ENCODE peak calls at places on chromosomes 13 and 19, in seven cellular contexts. One of them, this sample, is unnamed.

GRCh38 chr19:10760268-10760944 is 42.5 kb downstream of the DNM2 start:
- DNase-seq in GM23338: no peak
- DNase-seq in prostate gland: no peak
- DNase-seq in GM12878: no peak
- DNase-seq in K562: no peak
- DNase-seq in stomach: no peak
- DNase-seq in endothelial cell of umbilical vein: no peak
- DNase-seq in this sample: no peak

GRCh38 chr13:61142506-61142905 is 273.1 kb downstream of the PCDH20 start:
- DNase-seq in prostate gland: no peak
- DNase-seq in endothelial cell of umbilical vein: no peak
- DNase-seq in GM12878: no peak
- DNase-seq in stomach: no peak
- DNase-seq in GM23338: no peak
- DNase-seq in K562: no peak
- DNase-seq in this sample: no peak

GRCh38 chr19:40157059-40157458 is 34.2 kb upstream of the MAP3K10 start:
- DNase-seq in GM23338: no peak
- DNase-seq in stomach: no peak
- DNase-seq in endothelial cell of umbilical vein: no peak
- DNase-seq in K562: no peak
- DNase-seq in GM12878: no peak
- DNase-seq in prostate gland: no peak
- DNase-seq in this sample: no peak

GRCh38 chr19:43534305-43534612 is 1.3 kb downstream of the ZNF575 start:
- DNase-seq in prostate gland: no peak
- DNase-seq in endothelial cell of umbilical vein: no peak
- DNase-seq in GM12878: no peak
- DNase-seq in K562: no peak
- DNase-seq in GM23338: no peak
- DNase-seq in stomach: no peak
- DNase-seq in this sample: no peak

GRCh38 chr19:6730153-6730804 is 7.1 kb downstream of the GPR108 start:
- DNase-seq in GM12878: no peak
- DNase-seq in K562: peak
- DNase-seq in endothelial cell of umbilical vein: no peak
- DNase-seq in prostate gland: peak
- DNase-seq in GM23338: peak
- DNase-seq in stomach: peak
- DNase-seq in this sample: no peak

GRCh38 chr13:48561461-48562224 is 28.8 kb upstream of the RCBTB2 start:
- DNase-seq in K562: no peak
- DNase-seq in stomach: no peak
- DNase-seq in GM12878: no peak
- DNase-seq in endothelial cell of umbilical vein: no peak
- DNase-seq in prostate gland: no peak
- DNase-seq in GM23338: no peak
- DNase-seq in this sample: no peak

GRCh38 chr13:20389696-20390525 is 135.7 kb downstream of the CRYL1 start:
- DNase-seq in prostate gland: no peak
- DNase-seq in endothelial cell of umbilical vein: no peak
- DNase-seq in stomach: no peak
- DNase-seq in K562: no peak
- DNase-seq in GM12878: no peak
- DNase-seq in GM23338: no peak
- DNase-seq in this sample: no peak

GRCh38 chr19:17543991-17544390 is 11.5 kb upstream of the COLGALT1 start:
- DNase-seq in stomach: no peak
- DNase-seq in GM23338: no peak
- DNase-seq in GM12878: no peak
- DNase-seq in prostate gland: no peak
- DNase-seq in endothelial cell of umbilical vein: no peak
- DNase-seq in K562: no peak
- DNase-seq in this sample: no peak

GRCh38 chr19:7801020-7801570 is 28.9 kb upstream of the EVI5L start:
- DNase-seq in stomach: no peak
- DNase-seq in GM12878: no peak
- DNase-seq in endothelial cell of umbilical vein: no peak
- DNase-seq in GM23338: no peak
- DNase-seq in prostate gland: no peak
- DNase-seq in K562: peak
- DNase-seq in this sample: no peak

GRCh38 chr19:35331551-35332214 is 2.7 kb downstream of the CD22 start:
- DNase-seq in GM23338: no peak
- DNase-seq in GM12878: no peak
- DNase-seq in K562: peak
- DNase-seq in endothelial cell of umbilical vein: no peak
- DNase-seq in stomach: no peak
- DNase-seq in prostate gland: no peak
- DNase-seq in this sample: no peak

GRCh38 chr13:100124265-100124664 is 35.4 kb downstream of the PCCA start:
- DNase-seq in prostate gland: no peak
- DNase-seq in endothelial cell of umbilical vein: no peak
- DNase-seq in K562: no peak
- DNase-seq in stomach: no peak
- DNase-seq in GM23338: no peak
- DNase-seq in GM12878: no peak
- DNase-seq in this sample: no peak

GRCh38 chr13:113785051-113786010 is 26.3 kb downstream of the TMEM255B start:
- DNase-seq in GM12878: no peak
- DNase-seq in stomach: no peak
- DNase-seq in K562: no peak
- DNase-seq in endothelial cell of umbilical vein: peak
- DNase-seq in GM23338: no peak
- DNase-seq in prostate gland: no peak
- DNase-seq in this sample: no peak

GRCh38 chr13:30759748-30760147 is 24.4 kb downstream of the ALOX5AP start:
- DNase-seq in prostate gland: no peak
- DNase-seq in K562: no peak
- DNase-seq in stomach: no peak
- DNase-seq in endothelial cell of umbilical vein: no peak
- DNase-seq in GM23338: no peak
- DNase-seq in GM12878: no peak
- DNase-seq in this sample: no peak

GRCh38 chr13:22703601-22704209 is 477.1 kb upstream of the SGCG start:
- DNase-seq in K562: no peak
- DNase-seq in prostate gland: no peak
- DNase-seq in GM12878: no peak
- DNase-seq in stomach: no peak
- DNase-seq in GM23338: no peak
- DNase-seq in endothelial cell of umbilical vein: no peak
- DNase-seq in this sample: no peak

GRCh38 chr13:76965759-76966421 is 17.6 kb downstream of the ACOD1 start:
- DNase-seq in K562: no peak
- DNase-seq in GM23338: no peak
- DNase-seq in prostate gland: no peak
- DNase-seq in endothelial cell of umbilical vein: peak
- DNase-seq in stomach: peak
- DNase-seq in GM12878: no peak
- DNase-seq in this sample: no peak

GRCh38 chr19:48271531-48272151 is 1.8 kb downstream of the ZNF114 start:
- DNase-seq in endothelial cell of umbilical vein: peak
- DNase-seq in K562: no peak
- DNase-seq in GM23338: peak
- DNase-seq in prostate gland: no peak
- DNase-seq in GM12878: no peak
- DNase-seq in stomach: no peak
- DNase-seq in this sample: no peak

GRCh38 chr19:30693179-30693578 is 321.0 kb downstream of the ZNF536 start:
- DNase-seq in K562: no peak
- DNase-seq in GM23338: no peak
- DNase-seq in GM12878: no peak
- DNase-seq in stomach: no peak
- DNase-seq in prostate gland: no peak
- DNase-seq in endothelial cell of umbilical vein: no peak
- DNase-seq in this sample: no peak

GRCh38 chr19:8149261-8150094 is at the start of gene FBN3:
- DNase-seq in prostate gland: no peak
- DNase-seq in endothelial cell of umbilical vein: no peak
- DNase-seq in stomach: no peak
- DNase-seq in GM23338: peak
- DNase-seq in K562: peak
- DNase-seq in GM12878: no peak
- DNase-seq in this sample: no peak

DNA sequence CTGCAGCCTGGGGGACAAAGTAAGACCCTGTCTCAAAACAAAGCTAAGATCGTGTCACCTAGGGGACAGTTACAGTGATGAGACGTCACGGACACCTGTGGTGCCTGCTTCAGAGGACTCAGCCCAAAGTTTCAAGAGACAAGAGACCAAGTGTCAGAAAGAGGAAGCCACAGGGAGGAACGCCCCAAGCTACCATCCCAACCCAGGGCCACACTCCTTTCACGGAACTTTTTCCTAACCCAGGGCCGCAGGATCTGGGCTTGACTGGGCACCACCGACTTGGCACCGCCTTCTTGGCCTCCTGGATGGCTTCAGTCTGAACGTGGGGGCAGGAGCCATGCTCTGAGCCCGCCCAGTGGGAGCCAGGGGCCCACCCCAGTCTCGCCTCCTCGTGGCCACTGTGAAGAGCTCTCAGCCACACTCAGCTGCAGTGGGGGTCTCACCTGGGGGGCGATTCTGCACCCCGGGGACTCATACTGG is 8.5 kb downstream of the MOB3A start:
- DNase-seq in GM12878: peak
- DNase-seq in prostate gland: no peak
- DNase-seq in endothelial cell of umbilical vein: no peak
- DNase-seq in stomach: no peak
- DNase-seq in K562: no peak
- DNase-seq in GM23338: no peak
- DNase-seq in this sample: no peak
- TF ChIP-seq CTCF in GM12878: peak
- TF ChIP-seq CTCF in prostate gland: no peak
- TF ChIP-seq CTCF in endothelial cell of umbilical vein: no peak
- TF ChIP-seq CTCF in stomach: no peak
- TF ChIP-seq CTCF in K562: no peak
- TF ChIP-seq CTCF in GM23338: no peak
- TF ChIP-seq CTCF in this sample: no peak

DNA sequence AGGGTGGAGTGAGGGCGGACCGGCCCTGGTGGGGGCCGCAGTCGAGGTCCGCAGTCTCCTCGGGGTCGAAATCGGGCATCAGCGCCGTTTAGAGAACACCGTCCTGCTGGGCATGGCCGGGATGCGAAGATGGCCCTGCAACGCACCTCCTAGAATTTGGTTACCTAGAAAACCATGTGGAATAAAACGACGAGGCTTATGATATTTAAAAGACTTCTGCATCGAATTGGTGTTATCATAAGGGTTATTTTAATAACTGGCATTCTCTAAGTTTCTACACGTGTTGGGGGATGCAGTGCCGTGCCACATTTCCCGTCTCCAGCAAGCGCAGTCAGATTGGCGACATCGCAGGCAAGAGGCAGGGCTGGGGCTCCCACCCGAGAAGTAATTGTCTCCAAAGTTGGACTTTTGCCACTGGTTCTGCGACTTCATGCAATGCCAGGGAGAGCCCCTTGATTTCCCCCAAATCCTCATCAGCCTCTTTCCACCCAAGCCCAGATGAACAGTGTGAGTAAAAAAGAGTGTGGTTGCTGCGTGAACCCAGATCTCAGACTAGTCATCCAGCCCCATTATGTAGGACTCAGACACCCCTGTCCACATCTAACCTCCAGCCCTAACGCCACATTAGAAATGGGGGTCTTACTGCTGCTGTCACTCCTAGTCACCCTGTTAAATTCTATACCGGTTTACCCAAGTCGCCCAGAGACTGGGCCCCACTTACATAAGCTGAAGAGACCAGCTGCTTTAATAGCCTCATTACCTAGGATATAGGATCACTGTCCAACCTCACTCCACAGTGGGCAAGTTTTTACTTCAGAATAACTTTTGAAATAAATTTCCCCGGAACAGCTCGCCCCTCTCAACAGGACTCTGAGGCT is 571 bp upstream of the DHRS12 start:
- DNase-seq in GM23338: no peak
- DNase-seq in GM12878: no peak
- DNase-seq in endothelial cell of umbilical vein: no peak
- DNase-seq in stomach: peak
- DNase-seq in prostate gland: peak
- DNase-seq in K562: no peak
- DNase-seq in this sample: peak
- TF ChIP-seq POLR2AphosphoS5 in GM23338: no peak
- TF ChIP-seq POLR2AphosphoS5 in GM12878: no peak
- TF ChIP-seq POLR2AphosphoS5 in endothelial cell of umbilical vein: no peak
- TF ChIP-seq POLR2AphosphoS5 in stomach: peak
- TF ChIP-seq POLR2AphosphoS5 in prostate gland: no peak
- TF ChIP-seq POLR2AphosphoS5 in K562: peak
- TF ChIP-seq POLR2AphosphoS5 in this sample: no peak

GRCh38 chr13:81140675-81141074 is 799.7 kb upstream of the SPRY2 start:
- DNase-seq in prostate gland: no peak
- DNase-seq in endothelial cell of umbilical vein: no peak
- DNase-seq in K562: no peak
- DNase-seq in GM12878: no peak
- DNase-seq in GM23338: peak
- DNase-seq in stomach: no peak
- DNase-seq in this sample: no peak

GRCh38 chr13:81138353-81138995 is 797.5 kb upstream of the SPRY2 start:
- DNase-seq in K562: no peak
- DNase-seq in GM23338: no peak
- DNase-seq in prostate gland: no peak
- DNase-seq in GM12878: no peak
- DNase-seq in endothelial cell of umbilical vein: no peak
- DNase-seq in stomach: no peak
- DNase-seq in this sample: no peak

GRCh38 chr13:81142306-81142999 is 801.5 kb upstream of the SPRY2 start:
- DNase-seq in GM23338: peak
- DNase-seq in prostate gland: peak
- DNase-seq in GM12878: no peak
- DNase-seq in stomach: no peak
- DNase-seq in K562: no peak
- DNase-seq in endothelial cell of umbilical vein: no peak
- DNase-seq in this sample: no peak
- H3K27ac ChIP-seq in GM23338: no peak
- H3K27ac ChIP-seq in prostate gland: peak
- H3K27ac ChIP-seq in GM12878: no peak
- H3K27ac ChIP-seq in stomach: no peak
- H3K27ac ChIP-seq in K562: no peak
- H3K27ac ChIP-seq in endothelial cell of umbilical vein: no peak
- H3K27ac ChIP-seq in this sample: no peak

GRCh38 chr19:18726846-18727245 is 43.4 kb downstream of the CRTC1 start:
- DNase-seq in endothelial cell of umbilical vein: no peak
- DNase-seq in K562: no peak
- DNase-seq in stomach: no peak
- DNase-seq in GM12878: no peak
- DNase-seq in GM23338: no peak
- DNase-seq in prostate gland: no peak
- DNase-seq in this sample: no peak

GRCh38 chr19:18723871-18724377 is 40.4 kb downstream of the CRTC1 start:
- DNase-seq in GM23338: no peak
- DNase-seq in K562: no peak
- DNase-seq in GM12878: no peak
- DNase-seq in stomach: no peak
- DNase-seq in prostate gland: no peak
- DNase-seq in endothelial cell of umbilical vein: no peak
- DNase-seq in this sample: no peak

GRCh38 chr19:18729933-18730530 is 46.6 kb downstream of the CRTC1 start:
- DNase-seq in endothelial cell of umbilical vein: no peak
- DNase-seq in GM12878: no peak
- DNase-seq in K562: no peak
- DNase-seq in stomach: no peak
- DNase-seq in prostate gland: no peak
- DNase-seq in GM23338: no peak
- DNase-seq in this sample: no peak

GRCh38 chr19:18725755-18726416 is 42.4 kb downstream of the CRTC1 start:
- DNase-seq in GM23338: no peak
- DNase-seq in GM12878: no peak
- DNase-seq in stomach: no peak
- DNase-seq in K562: no peak
- DNase-seq in endothelial cell of umbilical vein: no peak
- DNase-seq in prostate gland: no peak
- DNase-seq in this sample: no peak

GRCh38 chr19:18726417-18726767 is 42.9 kb downstream of the CRTC1 start:
- DNase-seq in GM12878: no peak
- DNase-seq in prostate gland: no peak
- DNase-seq in stomach: no peak
- DNase-seq in endothelial cell of umbilical vein: no peak
- DNase-seq in K562: no peak
- DNase-seq in GM23338: no peak
- DNase-seq in this sample: no peak
- TF ChIP-seq CTCF in GM12878: no peak
- TF ChIP-seq CTCF in prostate gland: no peak
- TF ChIP-seq CTCF in stomach: no peak
- TF ChIP-seq CTCF in endothelial cell of umbilical vein: no peak
- TF ChIP-seq CTCF in K562: no peak
- TF ChIP-seq CTCF in GM23338: no peak
- TF ChIP-seq CTCF in this sample: no peak

This sample was measured in breast epithelium.